ENCODE peak calls at places on chromosomes 5 and 9, in five cellular contexts. One of them, this sample, is unnamed.

GRCh38 chr5:139960723-139961383 is 82.2 kb downstream of the NRG2 start:
- DNase-seq in K562: no peak
- DNase-seq in SK-N-SH: no peak
- DNase-seq in HepG2: no peak
- DNase-seq in GM12878: peak
- DNase-seq in this sample: no peak

GRCh38 chr5:153831976-153832375 is 206.7 kb downstream of the FAM114A2 start:
- DNase-seq in SK-N-SH: peak
- DNase-seq in HepG2: peak
- DNase-seq in GM12878: peak
- DNase-seq in K562: peak
- DNase-seq in this sample: peak

GRCh38 chr9:34139477-34140146 is 13.1 kb upstream of the DCAF12 start:
- DNase-seq in K562: peak
- DNase-seq in SK-N-SH: peak
- DNase-seq in HepG2: peak
- DNase-seq in GM12878: no peak
- DNase-seq in this sample: peak

GRCh38 chr9:116391306-116391900 is 237.8 kb downstream of the PAPPA start:
- DNase-seq in HepG2: no peak
- DNase-seq in K562: no peak
- DNase-seq in SK-N-SH: no peak
- DNase-seq in GM12878: no peak
- DNase-seq in this sample: no peak

GRCh38 chr5:57199866-57200265 is 26.0 kb downstream of the GPBP1 start:
- DNase-seq in K562: no peak
- DNase-seq in GM12878: no peak
- DNase-seq in SK-N-SH: no peak
- DNase-seq in HepG2: no peak
- DNase-seq in this sample: no peak

GRCh38 chr5:43389679-43390329 is 22.4 kb downstream of the CCL28 start:
- DNase-seq in GM12878: peak
- DNase-seq in HepG2: peak
- DNase-seq in K562: peak
- DNase-seq in SK-N-SH: peak
- DNase-seq in this sample: peak

GRCh38 chr9:121302786-121303185 is 34.8 kb downstream of the GSN start:
- DNase-seq in K562: no peak
- DNase-seq in GM12878: no peak
- DNase-seq in SK-N-SH: no peak
- DNase-seq in HepG2: no peak
- DNase-seq in this sample: no peak

GRCh38 chr5:90899014-90899604 is 340.5 kb downstream of the ADGRV1 start:
- DNase-seq in GM12878: no peak
- DNase-seq in SK-N-SH: no peak
- DNase-seq in HepG2: peak
- DNase-seq in K562: no peak
- DNase-seq in this sample: no peak

GRCh38 chr5:138790684-138791083 is 37.5 kb downstream of the CTNNA1 start:
- DNase-seq in HepG2: no peak
- DNase-seq in SK-N-SH: no peak
- DNase-seq in GM12878: no peak
- DNase-seq in K562: no peak
- DNase-seq in this sample: no peak

GRCh38 chr9:105722099-105722498 is 27.8 kb downstream of the TMEM38B start:
- DNase-seq in GM12878: no peak
- DNase-seq in HepG2: no peak
- DNase-seq in SK-N-SH: no peak
- DNase-seq in K562: no peak
- DNase-seq in this sample: no peak

GRCh38 chr9:136429075-136429628 is 10.5 kb downstream of the INPP5E start:
- DNase-seq in K562: no peak
- DNase-seq in GM12878: no peak
- DNase-seq in HepG2: no peak
- DNase-seq in SK-N-SH: no peak
- DNase-seq in this sample: no peak

GRCh38 chr5:73160239-73160671 is 12.7 kb upstream of the TMEM174 start:
- DNase-seq in K562: no peak
- DNase-seq in GM12878: peak
- DNase-seq in SK-N-SH: no peak
- DNase-seq in HepG2: no peak
- DNase-seq in this sample: no peak

GRCh38 chr5:96336351-96336985 is 96.6 kb downstream of the PCSK1 start:
- DNase-seq in HepG2: peak
- DNase-seq in GM12878: no peak
- DNase-seq in K562: peak
- DNase-seq in SK-N-SH: peak
- DNase-seq in this sample: peak

GRCh38 chr5:127601111-127601510 is 47.8 kb upstream of the CTXN3 start:
- DNase-seq in K562: no peak
- DNase-seq in HepG2: no peak
- DNase-seq in GM12878: no peak
- DNase-seq in SK-N-SH: no peak
- DNase-seq in this sample: no peak

GRCh38 chr5:154997746-154998145 is 15.8 kb upstream of the KIF4B start:
- DNase-seq in SK-N-SH: no peak
- DNase-seq in K562: no peak
- DNase-seq in GM12878: no peak
- DNase-seq in HepG2: no peak
- DNase-seq in this sample: no peak

GRCh38 chr5:44603496-44604272 is 205.1 kb upstream of the MRPS30 start:
- DNase-seq in SK-N-SH: no peak
- DNase-seq in K562: no peak
- DNase-seq in GM12878: no peak
- DNase-seq in HepG2: no peak
- DNase-seq in this sample: peak

GRCh38 chr9:76510041-76510440 is 51.1 kb downstream of the GCNT1 start:
- DNase-seq in K562: no peak
- DNase-seq in GM12878: no peak
- DNase-seq in HepG2: no peak
- DNase-seq in SK-N-SH: no peak
- DNase-seq in this sample: no peak

GRCh38 chr5:42059778-42060464 is 134.8 kb downstream of the FBXO4 start:
- DNase-seq in GM12878: no peak
- DNase-seq in SK-N-SH: no peak
- DNase-seq in HepG2: no peak
- DNase-seq in K562: no peak
- DNase-seq in this sample: no peak

GRCh38 chr5:42059291-42059690 is 134.2 kb downstream of the FBXO4 start:
- DNase-seq in SK-N-SH: no peak
- DNase-seq in K562: no peak
- DNase-seq in GM12878: no peak
- DNase-seq in HepG2: no peak
- DNase-seq in this sample: no peak

DNA sequence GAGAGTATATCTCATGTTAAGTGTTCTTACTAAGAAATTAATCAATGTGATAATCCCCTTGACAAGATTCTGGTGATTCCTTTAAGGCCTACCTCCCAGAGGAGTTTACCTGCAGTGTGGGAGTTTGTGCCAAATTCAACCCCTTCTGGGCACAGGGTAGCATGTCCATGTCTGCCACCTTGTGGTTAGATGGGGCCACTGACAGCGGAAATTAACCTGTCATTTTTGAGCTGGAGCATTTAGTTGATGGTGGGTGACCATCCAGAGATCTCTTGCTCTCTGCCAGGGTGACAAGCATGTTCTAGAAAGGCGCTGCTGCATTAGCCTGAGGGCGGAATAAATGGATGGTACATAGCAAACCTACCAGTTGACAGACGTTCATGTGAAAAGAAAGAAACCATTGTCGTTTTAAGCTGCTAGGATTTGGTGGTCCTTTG is 132.2 kb downstream of the FBXO4 start:
- DNase-seq in GM12878: peak
- DNase-seq in SK-N-SH: peak
- DNase-seq in K562: peak
- DNase-seq in HepG2: peak
- DNase-seq in this sample: peak
- H2AFZ ChIP-seq in GM12878: no peak
- H2AFZ ChIP-seq in SK-N-SH: no peak
- H2AFZ ChIP-seq in K562: peak
- H2AFZ ChIP-seq in HepG2: no peak
- H2AFZ ChIP-seq in this sample: peak

DNA sequence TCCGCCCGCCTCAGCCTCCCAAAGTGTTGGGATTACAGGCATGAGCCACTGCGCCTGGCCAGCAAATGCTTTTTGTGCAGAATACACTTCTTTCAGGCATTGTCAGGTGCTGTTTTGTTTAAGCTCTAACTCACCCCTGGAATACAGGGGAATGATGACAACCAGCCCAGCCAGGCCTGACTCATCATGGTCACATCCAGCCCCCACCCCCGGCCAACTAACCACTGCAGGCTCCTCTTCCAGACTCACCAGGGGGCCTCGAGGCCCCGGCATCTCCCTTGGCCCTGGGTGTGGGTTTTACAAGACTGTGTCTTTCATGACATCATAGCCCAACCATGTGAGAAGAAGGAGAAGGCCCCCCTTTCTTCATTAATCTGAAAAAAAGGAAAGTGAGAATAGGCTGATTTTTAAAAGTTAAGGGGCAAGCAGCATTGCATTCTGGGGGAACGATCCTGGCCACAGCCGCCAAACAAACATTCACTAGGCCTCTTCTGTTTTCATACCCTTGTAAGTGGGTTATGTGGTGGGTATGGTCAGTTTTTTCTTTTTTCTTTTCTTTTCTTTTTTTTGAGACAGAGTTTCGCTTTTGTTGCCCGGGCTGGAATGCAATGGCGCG is 35.6 kb downstream of the OLFML2A start:
- DNase-seq in K562: peak
- DNase-seq in HepG2: peak
- DNase-seq in SK-N-SH: peak
- DNase-seq in GM12878: no peak
- DNase-seq in this sample: peak
- TF ChIP-seq ZBTB33 in K562: peak
- TF ChIP-seq ZBTB33 in HepG2: no peak
- TF ChIP-seq ZBTB33 in SK-N-SH: no peak
- TF ChIP-seq ZBTB33 in GM12878: no peak
- TF ChIP-seq ZBTB33 in this sample: no peak

GRCh38 chr5:17401509-17402290 is 96.3 kb upstream of the TAF11L2 start:
- DNase-seq in GM12878: no peak
- DNase-seq in K562: no peak
- DNase-seq in HepG2: no peak
- DNase-seq in SK-N-SH: no peak
- DNase-seq in this sample: no peak
- H2AFZ ChIP-seq in GM12878: no peak
- H2AFZ ChIP-seq in K562: peak
- H2AFZ ChIP-seq in HepG2: no peak
- H2AFZ ChIP-seq in SK-N-SH: no peak
- H2AFZ ChIP-seq in this sample: no peak

GRCh38 chr5:178690208-178690607 is 40.3 kb downstream of the ZNF354A start:
- DNase-seq in SK-N-SH: no peak
- DNase-seq in HepG2: no peak
- DNase-seq in K562: no peak
- DNase-seq in GM12878: no peak
- DNase-seq in this sample: no peak
- TF ChIP-seq ZBTB33 in SK-N-SH: no peak
- TF ChIP-seq ZBTB33 in HepG2: no peak
- TF ChIP-seq ZBTB33 in K562: no peak
- TF ChIP-seq ZBTB33 in GM12878: no peak
- TF ChIP-seq ZBTB33 in this sample: no peak

GRCh38 chr9:3527653-3527960 is 1.8 kb upstream of the RFX3 start:
- DNase-seq in K562: no peak
- DNase-seq in GM12878: no peak
- DNase-seq in SK-N-SH: no peak
- DNase-seq in HepG2: peak
- DNase-seq in this sample: no peak

GRCh38 chr9:3525836-3526165 is at the start of gene RFX3:
- DNase-seq in GM12878: peak
- DNase-seq in HepG2: peak
- DNase-seq in SK-N-SH: peak
- DNase-seq in K562: peak
- DNase-seq in this sample: peak

GRCh38 chr9:3526166-3526902 is 533 bp upstream of the RFX3 start:
- DNase-seq in HepG2: peak
- DNase-seq in GM12878: no peak
- DNase-seq in K562: peak
- DNase-seq in SK-N-SH: peak
- DNase-seq in this sample: peak

GRCh38 chr9:3526903-3527652 is 1.3 kb upstream of the RFX3 start:
- DNase-seq in SK-N-SH: peak
- DNase-seq in HepG2: peak
- DNase-seq in K562: no peak
- DNase-seq in GM12878: no peak
- DNase-seq in this sample: peak

GRCh38 chr9:3525088-3525835 is 539 bp downstream of the RFX3 start:
- DNase-seq in K562: peak
- DNase-seq in GM12878: no peak
- DNase-seq in SK-N-SH: peak
- DNase-seq in HepG2: no peak
- DNase-seq in this sample: no peak
- H2AFZ ChIP-seq in K562: peak
- H2AFZ ChIP-seq in GM12878: peak
- H2AFZ ChIP-seq in SK-N-SH: peak
- H2AFZ ChIP-seq in HepG2: no peak
- H2AFZ ChIP-seq in this sample: no peak

DNA sequence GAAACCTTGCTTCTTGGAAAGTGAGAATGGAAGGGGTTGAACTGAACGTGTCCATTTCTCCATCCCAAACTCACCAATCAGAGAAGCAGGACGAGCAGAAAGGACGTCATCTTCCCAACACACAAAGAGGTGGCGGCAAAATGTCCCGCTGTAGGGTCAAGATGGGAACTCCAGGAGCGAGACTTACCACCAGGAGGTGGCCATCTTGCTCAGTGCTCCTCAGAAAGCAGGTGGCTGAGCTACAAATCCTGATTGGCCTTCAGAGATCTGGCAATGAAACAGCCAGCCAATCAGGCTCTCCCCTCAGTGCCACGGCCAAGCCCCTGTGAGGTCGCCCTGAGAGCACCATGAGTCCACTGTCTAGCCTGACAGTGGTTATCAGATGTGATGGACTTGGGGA is 259.0 kb downstream of the NDUFS4 start:
- DNase-seq in SK-N-SH: peak
- DNase-seq in HepG2: no peak
- DNase-seq in K562: peak
- DNase-seq in GM12878: no peak
- DNase-seq in this sample: no peak
- TF ChIP-seq ZBTB33 in SK-N-SH: no peak
- TF ChIP-seq ZBTB33 in HepG2: no peak
- TF ChIP-seq ZBTB33 in K562: no peak
- TF ChIP-seq ZBTB33 in GM12878: no peak
- TF ChIP-seq ZBTB33 in this sample: no peak

DNA sequence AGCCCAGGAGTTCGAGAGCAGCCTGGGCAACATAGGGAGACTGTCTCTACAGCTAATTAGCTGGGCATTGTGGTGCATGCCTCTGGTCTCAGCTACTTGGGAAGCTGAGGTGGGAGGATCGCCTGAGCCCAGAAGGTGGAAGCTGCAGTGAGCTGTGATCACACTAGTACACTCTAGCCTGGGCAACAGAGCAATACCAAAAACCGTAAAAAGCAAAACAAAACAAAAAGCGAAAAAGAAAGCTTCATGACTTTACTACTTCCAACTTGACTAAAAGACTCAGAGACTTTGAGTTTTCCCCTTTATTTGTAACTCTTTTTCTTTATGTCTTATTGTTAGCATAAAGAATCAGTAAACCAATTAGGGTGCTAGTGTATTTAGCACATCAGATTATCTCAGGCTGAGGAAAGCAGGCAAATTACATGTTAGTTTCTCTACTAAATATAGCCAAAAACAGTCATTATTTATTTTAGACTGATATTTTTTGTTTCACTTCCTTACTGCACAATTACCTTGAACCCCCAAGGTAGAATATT is 5.4 kb downstream of the RAD17 start:
- DNase-seq in K562: no peak
- DNase-seq in GM12878: peak
- DNase-seq in HepG2: no peak
- DNase-seq in SK-N-SH: no peak
- DNase-seq in this sample: no peak
- H2AFZ ChIP-seq in K562: no peak
- H2AFZ ChIP-seq in GM12878: peak
- H2AFZ ChIP-seq in HepG2: no peak
- H2AFZ ChIP-seq in SK-N-SH: no peak
- H2AFZ ChIP-seq in this sample: no peak